ENCODE peak calls at places on chromosome 13, in four cellular contexts. P, C, G and T are unnamed samples.

GRCh38 chr13:38090913-38091312 is 221.3 kb upstream of the TRPC4 start:
- DNase-seq in P (no peak), C (no peak), G (no peak), T (peak; percentile 58)

GRCh38 chr13:67138937-67139336 is 91.2 kb downstream of the PCDH9 start:
- DNase-seq in P (no peak), C (no peak), G (no peak), T (no peak)

GRCh38 chr13:78382946-78383542 is 220.3 kb downstream of the POU4F1 start:
- DNase-seq in P (peak; percentile 36), C (no peak), G (no peak), T (no peak)

GRCh38 chr13:32796754-32797153 is 210.5 kb downstream of the PDS5B start:
- DNase-seq in P (no peak), C (no peak), G (no peak), T (no peak)

GRCh38 chr13:112708560-112709240 is 18.9 kb downstream of the ATP11A start:
- DNase-seq in P (no peak), C (no peak), G (no peak), T (no peak)

GRCh38 chr13:32530841-32531253 is 7.7 kb downstream of the N4BP2L2 start:
- DNase-seq in P (no peak), C (no peak), G (peak; percentile 34), T (no peak)

GRCh38 chr13:35996360-35996759 is 134.8 kb downstream of the DCLK1 start:
- DNase-seq in P (no peak), C (no peak), G (no peak), T (no peak)

GRCh38 chr13:80083516-80084085 is 257.3 kb downstream of the SPRY2 start:
- DNase-seq in P (no peak), C (peak; percentile 32), G (no peak), T (no peak)

GRCh38 chr13:78169386-78169785 is 250.8 kb upstream of the EDNRB start:
- DNase-seq in P (no peak), C (no peak), G (no peak), T (no peak)

GRCh38 chr13:104571161-104571889 is 1505.1 kb upstream of the SLC10A2 start:
- DNase-seq in P (no peak), C (peak; percentile 66), G (no peak), T (peak; percentile 72)

GRCh38 chr13:99929866-99930265 is 41.7 kb downstream of the ZIC5 start:
- DNase-seq in P (no peak), C (no peak), G (no peak), T (no peak)

GRCh38 chr13:39483326-39483725 is 119.7 kb downstream of the LHFPL6 start:
- DNase-seq in P (no peak), C (no peak), G (no peak), T (no peak)

GRCh38 chr13:112510002-112510780 is 77.8 kb downstream of the TUBGCP3 start:
- DNase-seq in P (no peak), C (peak; percentile 48), G (no peak), T (peak; percentile 81)

GRCh38 chr13:25473864-25474263 is 102.1 kb downstream of the ATP8A2 start:
- DNase-seq in P (no peak), C (no peak), G (no peak), T (no peak)

GRCh38 chr13:78657699-78658629 is 991 bp downstream of the OBI1 start:
- DNase-seq in P (no peak), C (no peak), G (no peak), T (no peak)

GRCh38 chr13:58955546-58956385 is 1208.0 kb downstream of the DIAPH3 start:
- DNase-seq in P (no peak), C (no peak), G (no peak), T (no peak)

GRCh38 chr13:36907801-36908200 is 12.2 kb downstream of the SMAD9 start:
- DNase-seq in P (no peak), C (no peak), G (no peak), T (no peak)

GRCh38 chr13:97653741-97654140 is 219.8 kb downstream of the RAP2A start:
- DNase-seq in P (no peak), C (peak; percentile 32), G (no peak), T (no peak)

GRCh38 chr13:52001120-52001731 is 10.0 kb downstream of the ATP7B start:
- DNase-seq in P (no peak), C (no peak), G (peak; percentile 43), T (peak; percentile 46)

GRCh38 chr13:93080587-93080986 is 146.0 kb upstream of the GPC6 start:
- DNase-seq in P (no peak), C (no peak), G (no peak), T (no peak)

GRCh38 chr13:99985886-99986527 is 4.4 kb downstream of the ZIC2 start:
- DNase-seq in P (no peak), C (no peak), G (no peak), T (peak; percentile 27)

GRCh38 chr13:30175166-30175565 is 132.2 kb downstream of the KATNAL1 start:
- DNase-seq in P (no peak), C (no peak), G (no peak), T (no peak)

GRCh38 chr13:107765724-107766436 is 449.5 kb downstream of the LIG4 start:
- DNase-seq in P (no peak), C (no peak), G (no peak), T (no peak)

GRCh38 chr13:31862828-31863227 is 123.5 kb downstream of the RXFP2 start:
- DNase-seq in P (no peak), C (no peak), G (no peak), T (no peak)

GRCh38 chr13:60627071-60627686 is 230.2 kb downstream of the TDRD3 start:
- DNase-seq in P (no peak), C (peak; percentile 25), G (no peak), T (peak; percentile 90)

GRCh38 chr13:73870036-73870741 is 264.0 kb downstream of the KLF12 start:
- DNase-seq in P (no peak), C (no peak), G (no peak), T (no peak)

GRCh38 chr13:30802953-30803478 is 67.7 kb downstream of the ALOX5AP start:
- DNase-seq in P (peak; percentile 86), C (peak; percentile 87), G (peak; percentile 74), T (peak; percentile 91)

GRCh38 chr13:26538363-26539317 is 18.8 kb upstream of the WASF3 start:
- DNase-seq in P (no peak), C (no peak), G (no peak), T (no peak)

GRCh38 chr13:21849323-21849722 is 178.4 kb downstream of the FGF9 start:
- DNase-seq in P (no peak), C (no peak), G (peak; percentile 32), T (peak; percentile 45)

GRCh38 chr13:107883561-107884175 is 331.7 kb downstream of the LIG4 start:
- DNase-seq in P (no peak), C (no peak), G (no peak), T (no peak)

GRCh38 chr13:98495627-98496238 is 81.2 kb downstream of the STK24 start:
- DNase-seq in P (no peak), C (no peak), G (no peak), T (peak; percentile 48)

GRCh38 chr13:39023316-39023715 is 14.6 kb downstream of the PROSER1 start:
- DNase-seq in P (no peak), C (no peak), G (no peak), T (no peak)

GRCh38 chr13:62320129-62320724 is 904.6 kb upstream of the PCDH20 start:
- DNase-seq in P (no peak), C (no peak), G (no peak), T (peak; percentile 45)

GRCh38 chr13:49830721-49831120 is 38.2 kb upstream of the KPNA3 start:
- DNase-seq in P (no peak), C (no peak), G (no peak), T (no peak)

GRCh38 chr13:49827336-49827735 is 34.9 kb upstream of the KPNA3 start:
- DNase-seq in P (no peak), C (no peak), G (no peak), T (no peak)

GRCh38 chr13:49833402-49833801 is 40.9 kb upstream of the KPNA3 start:
- DNase-seq in P (no peak), C (no peak), G (no peak), T (no peak)

GRCh38 chr13:49829715-49830114 is 37.2 kb upstream of the KPNA3 start:
- DNase-seq in P (no peak), C (no peak), G (no peak), T (no peak)

DNA sequence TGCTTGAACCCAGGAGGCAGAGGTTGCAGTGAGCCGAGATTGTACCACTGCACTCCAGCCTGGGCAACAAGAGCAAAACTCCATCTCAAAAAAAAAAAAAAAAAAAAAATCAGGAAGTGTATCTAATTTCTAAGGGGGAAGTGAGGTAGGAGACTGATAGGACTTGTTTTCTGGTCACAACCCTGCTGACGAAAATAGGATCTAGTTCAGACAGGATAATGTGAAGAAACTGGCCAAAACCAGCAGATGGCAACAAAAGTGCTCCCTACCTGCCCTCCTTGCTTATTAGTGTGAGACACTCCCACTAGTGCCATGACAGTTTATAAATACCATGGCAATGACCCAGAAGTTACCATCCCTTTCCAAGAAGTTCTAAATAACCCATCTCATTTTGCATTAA is 36.0 kb upstream of the KPNA3 start:
- DNase-seq in P (no peak), C (no peak), G (no peak), T (no peak)
- H3K4me3 ChIP-seq in P (no peak overlapping the region), C (no peak overlapping the region), G (no peak overlapping the region), T (no peak overlapping the region)

GRCh38 chr13:41428155-41428554 is 29.2 kb upstream of the RGCC start:
- DNase-seq in P (no peak), C (no peak), G (peak; percentile 42), T (peak; percentile 53)
- H3K4me3 ChIP-seq in P (peak overlapping the region; percentile 56), C (peak overlapping the region; percentile 1), G (no peak overlapping the region), T (peak overlapping the region; percentile 48)

GRCh38 chr13:42876270-42876714 is 94.9 kb downstream of the FAM216B start:
- DNase-seq in P (no peak), C (no peak), G (no peak), T (no peak)
- H3K4me3 ChIP-seq in P (no peak overlapping the region), C (no peak overlapping the region), G (no peak overlapping the region), T (no peak overlapping the region)

GRCh38 chr13:111184685-111185401 is 69.7 kb downstream of the ARHGEF7 start:
- DNase-seq in P (no peak), C (no peak), G (peak; percentile 47), T (no peak)
- H3K4me3 ChIP-seq in P (peak overlapping the region; percentile 22), C (no peak overlapping the region), G (no peak overlapping the region), T (no peak overlapping the region)

GRCh38 chr13:113860579-113861432 is 3.1 kb downstream of the GAS6 start:
- DNase-seq in P (no peak), C (peak; percentile 69), G (no peak), T (peak; percentile 68)
- H3K4me3 ChIP-seq in P (peak overlapping the region; percentile 97), C (no peak overlapping the region), G (no peak overlapping the region), T (no peak overlapping the region)